ENCODE peak calls at places on chromosomes 16 and 17, in six cellular contexts. Y, H, P, C, Z and A are unnamed samples.

GRCh38 chr16:20763461-20764232 is at the start of gene ACSM3:
- DNase-seq in H (peak; percentile 84), Z (peak; percentile 76), C (peak; percentile 68), P (peak; percentile 70), Y (peak; percentile 89), A (no peak)

GRCh38 chr17:65183736-65184135 is 46.6 kb downstream of the RGS9 start:
- DNase-seq in P (no peak), H (no peak), Y (no peak), Z (peak; percentile 70), C (peak; percentile 65), A (no peak)

GRCh38 chr16:17166095-17166494 is 304.7 kb downstream of the XYLT1 start:
- DNase-seq in H (no peak), P (no peak), Y (no peak), Z (peak; percentile 14), C (no peak), A (no peak)

GRCh38 chr16:47920709-47921108 is 235.1 kb downstream of the ABCC12 start:
- DNase-seq in Z (no peak), P (no peak), Y (no peak), H (no peak), C (no peak), A (no peak)

GRCh38 chr17:80981929-80982425 is 9.7 kb upstream of the CHMP6 start:
- DNase-seq in H (no peak), Z (no peak), C (no peak), Y (no peak), P (no peak), A (no peak)

GRCh38 chr17:37273419-37274051 is 102.2 kb upstream of the C17orf78 start:
- DNase-seq in Z (peak; percentile 84), Y (no peak), C (no peak), P (no peak), H (peak; percentile 99), A (no peak)

GRCh38 chr17:80414508-80414802 is 512 bp upstream of the ENDOV start:
- DNase-seq in Z (no peak), C (no peak), Y (peak; percentile 19), P (no peak), H (no peak), A (no peak)

GRCh38 chr16:56192971-56193936 is 2.0 kb downstream of the GNAO1 start:
- DNase-seq in Y (no peak), C (no peak), Z (no peak), H (no peak), P (no peak), A (no peak)

GRCh38 chr16:19704321-19705130 is 13.5 kb downstream of the KNOP1 start:
- DNase-seq in Y (no peak), H (peak; percentile 95), P (no peak), Z (peak; percentile 77), C (no peak), A (no peak)

GRCh38 chr17:30600830-30601494 is 123.8 kb downstream of the GOSR1 start:
- DNase-seq in Y (no peak), H (peak; percentile 18), Z (peak; percentile 11), P (no peak), C (no peak), A (no peak)

GRCh38 chr17:61809816-61810392 is 53.4 kb downstream of the BRIP1 start:
- DNase-seq in P (no peak), C (no peak), Y (no peak), Z (peak; percentile 70), H (peak; percentile 77), A (no peak)

GRCh38 chr17:8859029-8859803 is 8.3 kb downstream of the PIK3R6 start:
- DNase-seq in Z (peak; percentile 8), H (peak; percentile 57), C (no peak), P (peak; percentile 50), Y (no peak), A (no peak)

GRCh38 chr16:83705856-83706255 is 101.9 kb upstream of the HSBP1 start:
- DNase-seq in Z (no peak), H (no peak), C (no peak), P (no peak), Y (no peak), A (no peak)

GRCh38 chr17:42281571-42282096 is 5.4 kb upstream of the STAT5B start:
- DNase-seq in Y (no peak), C (peak; percentile 11), H (no peak), P (no peak), Z (no peak), A (no peak)

GRCh38 chr17:82235775-82236141 is 6.9 kb downstream of the SLC16A3 start:
- DNase-seq in H (no peak), Y (no peak), C (no peak), Z (no peak), P (no peak), A (no peak)

GRCh38 chr17:74071280-74071679 is 132.2 kb upstream of the RPL38 start:
- DNase-seq in Y (no peak), P (no peak), Z (no peak), C (no peak), H (no peak), A (no peak)

GRCh38 chr17:66661411-66661843 is 173.5 kb upstream of the CACNG5 start:
- DNase-seq in P (no peak), Z (peak; percentile 56), Y (peak; percentile 75), H (peak; percentile 29), C (peak; percentile 46), A (no peak)

GRCh38 chr16:50887500-50887899 is 145.6 kb downstream of the CYLD start:
- DNase-seq in C (no peak), Z (no peak), Y (no peak), P (peak; percentile 28), H (no peak), A (no peak)

GRCh38 chr16:50881331-50881830 is 139.5 kb downstream of the CYLD start:
- DNase-seq in P (peak; percentile 34), C (no peak), H (no peak), Y (no peak), Z (no peak), A (no peak)

GRCh38 chr16:50880926-50881325 is 139.0 kb downstream of the CYLD start:
- DNase-seq in Z (no peak), Y (no peak), P (peak; percentile 28), H (no peak), C (no peak), A (no peak)

GRCh38 chr16:50881953-50882352 is 140.1 kb downstream of the CYLD start:
- DNase-seq in P (peak; percentile 48), C (no peak), Y (no peak), H (no peak), Z (no peak), A (no peak)

DNA sequence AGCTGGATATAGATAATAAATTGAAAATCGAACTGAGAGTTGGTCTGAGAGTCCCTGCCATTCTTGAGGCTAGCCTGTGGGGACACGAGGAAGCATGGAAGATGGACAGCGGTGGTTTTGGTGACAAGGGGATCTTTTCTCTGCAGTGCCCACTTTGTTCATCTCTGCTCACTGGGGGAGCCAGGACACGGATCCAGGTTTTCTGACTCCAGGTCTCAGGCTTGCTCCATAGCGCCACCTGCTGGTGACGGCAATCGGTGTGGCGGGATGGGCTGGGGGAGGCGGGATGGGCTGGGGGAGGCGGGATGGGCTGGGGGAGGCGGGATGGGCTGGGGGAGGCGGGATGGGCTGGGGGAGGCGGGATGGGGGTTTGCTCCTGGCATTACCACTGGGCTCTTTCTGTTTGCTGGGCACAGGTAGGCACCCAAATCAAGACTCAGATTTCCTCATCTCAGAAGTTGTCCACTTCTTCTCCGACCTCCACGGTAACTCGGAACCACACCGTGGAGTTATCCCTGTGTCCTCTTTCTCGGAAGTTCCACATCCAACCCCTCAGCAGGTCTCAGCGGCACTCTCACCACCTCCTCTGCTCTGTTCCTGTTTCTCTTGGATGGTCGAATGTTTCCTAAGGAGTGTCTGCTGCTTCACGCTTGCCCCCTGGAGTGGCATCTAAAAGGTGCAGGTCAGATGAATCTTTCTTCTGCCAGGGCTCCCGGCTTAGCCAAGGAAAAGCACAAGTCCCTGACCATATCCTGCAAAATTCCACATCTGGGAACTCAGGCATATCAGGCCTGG is 142.4 kb downstream of the CYLD start:
- DNase-seq in P (peak; percentile 34), H (no peak), C (no peak), Y (peak; percentile 65), Z (no peak), A (no peak)
- TF ChIP-seq CTCF in P (no peak), H (no peak), C (no peak), Y (peak; percentile 52), Z (peak; percentile 20), A (peak; percentile 42)

DNA sequence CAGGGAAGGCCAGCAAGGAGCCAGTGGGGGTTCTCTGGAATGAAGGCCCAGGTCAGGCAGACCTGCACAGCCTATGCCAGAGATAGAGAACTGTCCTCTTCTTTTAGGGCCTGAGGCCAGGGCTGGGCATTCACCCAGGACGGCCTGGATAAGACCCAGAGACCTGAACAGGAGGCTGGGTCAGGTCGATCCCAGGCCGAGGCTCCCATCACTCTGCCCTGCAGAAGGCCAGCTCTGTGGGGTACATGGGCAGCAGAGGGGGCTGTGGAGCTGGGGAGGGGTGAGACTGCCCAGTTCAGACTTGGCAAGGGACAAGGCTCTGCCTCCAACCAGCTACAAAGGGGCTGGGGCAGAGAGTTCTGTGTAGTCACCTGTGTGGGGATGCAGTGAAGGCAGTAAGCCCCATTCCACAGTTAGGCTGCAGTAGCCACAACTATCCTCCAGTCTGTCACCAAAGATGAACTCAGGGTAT is 14.6 kb downstream of the HSD11B2 start:
- DNase-seq in Y (no peak), P (no peak), Z (no peak), H (no peak), C (no peak), A (no peak)
- TF ChIP-seq CTCF in Y (no peak), P (no peak), Z (no peak), H (peak; percentile 12), C (no peak), A (no peak)

DNA sequence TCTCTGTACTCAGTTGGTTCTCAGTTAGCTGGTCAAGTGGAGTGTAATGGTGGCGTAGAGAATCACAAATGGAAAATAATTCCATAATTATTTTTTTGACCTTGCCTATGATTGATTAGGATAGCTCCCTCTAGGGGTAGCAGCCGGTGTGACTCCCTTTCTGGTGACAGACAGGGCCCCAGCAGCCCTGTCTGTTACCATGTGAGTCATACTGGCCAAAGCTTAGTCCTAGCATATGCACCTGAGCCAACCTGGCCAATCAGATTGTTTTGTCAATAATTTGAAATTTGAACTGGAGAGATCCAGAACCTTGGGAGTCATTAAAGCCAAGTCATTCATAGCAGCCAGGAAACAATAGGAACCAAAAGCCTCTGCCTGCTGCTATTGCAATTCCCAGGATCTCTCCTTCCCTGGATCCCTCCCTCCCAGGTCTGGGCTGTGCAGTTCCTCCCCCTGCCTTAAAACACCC is 5.6 kb downstream of the PNPO start:
- DNase-seq in P (peak; percentile 88), Y (peak; percentile 95), Z (peak; percentile 79), C (peak; percentile 89), H (peak; percentile 77), A (peak; percentile 89)
- TF ChIP-seq CTCF in P (peak; percentile 62), Y (peak; percentile 88), Z (peak; percentile 87), C (peak; percentile 81), H (peak; percentile 86), A (peak; percentile 94)

GRCh38 chr16:85391769-85392583 is 221.1 kb upstream of the GSE1 start:
- DNase-seq in C (no peak), P (peak; percentile 56), Z (peak; percentile 17), Y (no peak), H (no peak), A (peak; percentile 46)
- TF ChIP-seq CTCF in C (no peak), P (no peak), Z (no peak), Y (no peak), H (no peak), A (peak; percentile 25)